ENCODE peak calls at places on chromosomes 12 and 14, in five cellular contexts. F, K, U, H and I are unnamed samples.

GRCh38 chr14:22850944-22851790 is 14.8 kb downstream of the MMP14 start:
- DNase-seq in F (no peak), K (no peak), U (peak), H (peak), I (peak)

GRCh38 chr12:13163868-13164267 is 32.7 kb upstream of the EMP1 start:
- DNase-seq in F (no peak), K (no peak), U (no peak), H (no peak), I (no peak)

GRCh38 chr12:25924535-25925001 is 33.9 kb upstream of the RASSF8 start:
- DNase-seq in F (no peak), K (no peak), U (no peak), H (peak), I (no peak)

GRCh38 chr14:37585101-37585479 is 10.0 kb downstream of the FOXA1 start:
- DNase-seq in F (peak), K (no peak), U (no peak), H (no peak), I (no peak)

GRCh38 chr12:106358410-106359241 is 1.1 kb downstream of the POLR3B start:
- DNase-seq in F (no peak), K (no peak), U (peak), H (no peak), I (peak)

GRCh38 chr14:22580604-22581003 is 8.4 kb downstream of the DAD1 start:
- DNase-seq in F (no peak), K (no peak), U (no peak), H (no peak), I (no peak)

GRCh38 chr14:68987653-68988036 is 8.5 kb upstream of the ACTN1 start:
- DNase-seq in F (peak), K (no peak), U (no peak), H (no peak), I (no peak)

GRCh38 chr12:114692558-114693531 is 8.9 kb upstream of the TBX3 start:
- DNase-seq in F (peak), K (no peak), U (peak), H (no peak), I (no peak)

GRCh38 chr12:2281446-2281845 is 228.7 kb downstream of the CACNA1C start:
- DNase-seq in F (no peak), K (no peak), U (no peak), H (no peak), I (no peak)

GRCh38 chr14:29735459-29735858 is 192.2 kb downstream of the PRKD1 start:
- DNase-seq in F (no peak), K (no peak), U (no peak), H (no peak), I (no peak)

GRCh38 chr14:65100905-65101541 is 1.3 kb downstream of the MAX start:
- DNase-seq in F (no peak), K (no peak), U (no peak), H (peak), I (no peak)

GRCh38 chr14:60310086-60310684 is 61.2 kb downstream of the PPM1A start:
- DNase-seq in F (no peak), K (no peak), U (no peak), H (no peak), I (no peak)

GRCh38 chr14:92613681-92614260 is 100.2 kb downstream of the RIN3 start:
- DNase-seq in F (no peak), K (no peak), U (no peak), H (no peak), I (no peak)
- H3K27ac ChIP-seq in F (no peak), K (no peak), U (no peak), H (no peak), I (no peak)

GRCh38 chr12:31303466-31303865 is 22.5 kb downstream of the SINHCAF start:
- DNase-seq in F (no peak), K (no peak), U (no peak), H (no peak), I (no peak)

GRCh38 chr12:31298510-31298904 is 27.4 kb downstream of the SINHCAF start:
- DNase-seq in F (no peak), K (no peak), U (no peak), H (no peak), I (no peak)

GRCh38 chr12:31300341-31300740 is 25.6 kb downstream of the SINHCAF start:
- DNase-seq in F (no peak), K (no peak), U (no peak), H (no peak), I (no peak)

GRCh38 chr12:31300783-31301182 is 25.2 kb downstream of the SINHCAF start:
- DNase-seq in F (no peak), K (no peak), U (no peak), H (no peak), I (no peak)

DNA sequence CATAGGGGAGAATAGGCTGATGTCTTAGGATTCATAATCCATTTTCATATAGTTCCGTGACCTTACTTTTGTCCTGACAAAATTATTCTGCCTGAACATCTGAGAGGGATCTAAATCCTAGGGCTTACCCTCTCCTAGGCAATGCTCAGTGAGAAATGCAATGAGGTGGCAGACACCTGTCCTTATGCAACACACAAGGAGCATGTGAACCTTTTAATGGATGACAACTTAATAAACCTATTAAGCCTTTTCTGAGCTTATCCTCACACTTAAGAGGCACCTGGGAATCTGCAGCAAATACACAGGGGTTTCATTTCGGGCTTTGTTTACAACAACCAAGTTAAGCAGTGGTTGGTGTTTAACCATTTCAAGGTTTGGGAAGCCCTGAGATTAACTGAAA is 24.6 kb downstream of the SINHCAF start:
- DNase-seq in F (no peak), K (no peak), U (no peak), H (no peak), I (no peak)
- H3K27ac ChIP-seq in F (peak), K (no peak), U (no peak), H (no peak), I (no peak)

GRCh38 chr12:65657635-65658034 is 166.6 kb upstream of the HMGA2 start:
- DNase-seq in F (no peak), K (no peak), U (no peak), H (no peak), I (no peak)
- H3K27ac ChIP-seq in F (no peak), K (peak), U (no peak), H (peak), I (no peak)

GRCh38 chr12:62215506-62215905 is 44.7 kb upstream of the USP15 start:
- DNase-seq in F (no peak), K (no peak), U (no peak), H (no peak), I (no peak)
- H3K27ac ChIP-seq in F (no peak), K (no peak), U (no peak), H (no peak), I (peak)

GRCh38 chr12:56897844-56898341 is 36.3 kb downstream of the SDR9C7 start:
- DNase-seq in F (no peak), K (no peak), U (no peak), H (no peak), I (peak)
- H3K27ac ChIP-seq in F (no peak), K (no peak), U (no peak), H (no peak), I (peak)